ENCODE peak calls at places on chromosomes 5 and 9, in seven cellular contexts. S is posterior cingulate gyrus; F is EL; I is HT1080; U is stimulated activated CD8-positive, alpha-beta memory T cell treated with anti-CD3 and anti-CD28 coated beads, Interleukin-4, amount 100 ng/mL, for 1 hour; M is globus pallidus; L is NCI-H2227 treated with DMSO at 0.1 percent for 48 hours. G is an unnamed sample.
A peak's percentile ranks its signal among the peaks of the same experiment; 100 is the strongest.

GRCh38 chr9:5688109-5688508 is 59.2 kb downstream of the RIC1 start:
- DNase-seq in S (no peak), F (peak; percentile 19), I (peak; percentile 10), U (no peak), M (no peak), L (no peak), G (no peak)

GRCh38 chr9:79184821-79185220 is 386.9 kb upstream of the TLE4 start:
- DNase-seq in S (no peak), F (no peak), I (peak; percentile 7), U (no peak), M (no peak), L (no peak), G (no peak)

GRCh38 chr9:128216781-128217553 is 13.8 kb downstream of the DNM1 start:
- DNase-seq in S (no peak), F (no peak), I (no peak), U (no peak), M (no peak), L (no peak), G (no peak)

GRCh38 chr9:136267261-136268111 is 21.9 kb upstream of the QSOX2 start:
- DNase-seq in S (peak; percentile 76), F (peak; percentile 80), I (peak; percentile 69), U (peak; percentile 77), M (peak; percentile 69), L (no peak), G (peak; percentile 83)

GRCh38 chr9:130124471-130124870 is 47.7 kb upstream of the NCS1 start:
- DNase-seq in S (no peak), F (no peak), I (no peak), U (no peak), M (no peak), L (no peak), G (no peak)

GRCh38 chr5:80695666-80696065 is 40.9 kb upstream of the DHFR start:
- DNase-seq in S (no peak), F (no peak), I (no peak), U (no peak), M (no peak), L (no peak), G (no peak)

GRCh38 chr5:170111088-170111796 is 5.5 kb downstream of the FOXI1 start:
- DNase-seq in S (no peak), F (no peak), I (no peak), U (no peak), M (no peak), L (no peak), G (no peak)

GRCh38 chr9:127942152-127943010 is 4.7 kb upstream of the DPM2 start:
- DNase-seq in S (peak; percentile 55), F (peak; percentile 58), I (peak; percentile 35), U (no peak), M (no peak), L (peak; percentile 30), G (peak; percentile 73)

GRCh38 chr5:27810458-27810857 is 772.1 kb upstream of the CDH9 start:
- DNase-seq in S (no peak), F (no peak), I (peak; percentile 63), U (no peak), M (no peak), L (no peak), G (no peak)

GRCh38 chr5:1204693-1205242 is 3.4 kb downstream of the SLC6A19 start:
- DNase-seq in S (no peak), F (peak; percentile 13), I (peak; percentile 49), U (no peak), M (no peak), L (peak; percentile 81), G (no peak)

GRCh38 chr9:134827559-134827958 is 53.1 kb upstream of the FCN2 start:
- DNase-seq in S (no peak), F (no peak), I (no peak), U (no peak), M (no peak), L (no peak), G (no peak)

GRCh38 chr5:7927466-7928375 is 58.8 kb downstream of the MTRR start:
- DNase-seq in S (peak; percentile 59), F (peak; percentile 67), I (peak; percentile 65), U (no peak), M (peak; percentile 60), L (peak; percentile 40), G (peak; percentile 64)

GRCh38 chr5:98513378-98513777 is 260.1 kb upstream of the RGMB start:
- DNase-seq in S (no peak), F (no peak), I (no peak), U (no peak), M (no peak), L (peak; percentile 14), G (no peak)

GRCh38 chr5:147565524-147565923 is 55.7 kb upstream of the DPYSL3 start:
- DNase-seq in S (no peak), F (peak; percentile 28), I (peak; percentile 85), U (no peak), M (no peak), L (no peak), G (no peak)

GRCh38 chr5:37716405-37716804 is 123.4 kb downstream of the GDNF start:
- DNase-seq in S (no peak), F (no peak), I (no peak), U (no peak), M (no peak), L (no peak), G (no peak)

GRCh38 chr5:170986598-170986997 is 124.8 kb downstream of the RANBP17 start:
- DNase-seq in S (no peak), F (peak; percentile 14), I (no peak), U (no peak), M (no peak), L (peak; percentile 52), G (no peak)

GRCh38 chr5:88761269-88761880 is 121.6 kb downstream of the MEF2C start:
- DNase-seq in S (no peak), F (no peak), I (peak; percentile 4), U (no peak), M (no peak), L (no peak), G (no peak)

GRCh38 chr5:50653946-50654345 is 12.5 kb upstream of the PARP8 start:
- DNase-seq in S (no peak), F (no peak), I (no peak), U (no peak), M (no peak), L (no peak), G (no peak)

GRCh38 chr9:69771775-69772418 is 12.1 kb upstream of the PTAR1 start:
- DNase-seq in S (no peak), F (peak; percentile 45), I (peak; percentile 35), U (no peak), M (no peak), L (no peak), G (no peak)

GRCh38 chr9:110710420-110710819 is 41.8 kb downstream of the MUSK start:
- DNase-seq in S (no peak), F (no peak), I (no peak), U (no peak), M (no peak), L (no peak), G (no peak)

GRCh38 chr5:8363133-8363532 is 494.2 kb downstream of the MTRR start:
- DNase-seq in S (no peak), F (no peak), I (peak; percentile 65), U (no peak), M (no peak), L (no peak), G (no peak)

GRCh38 chr5:21642321-21642720 is 1210.8 kb downstream of the CDH12 start:
- DNase-seq in S (no peak), F (no peak), I (no peak), U (no peak), M (no peak), L (no peak), G (no peak)

GRCh38 chr5:159052282-159053011 is 47.3 kb downstream of the EBF1 start:
- DNase-seq in S (no peak), F (no peak), I (no peak), U (no peak), M (no peak), L (no peak), G (no peak)

GRCh38 chr9:117919594-117919993 is 215.4 kb downstream of the TLR4 start:
- DNase-seq in S (no peak), F (no peak), I (no peak), U (no peak), M (no peak), L (no peak), G (no peak)

GRCh38 chr5:104513194-104513602 is 950.6 kb upstream of the NUDT12 start:
- DNase-seq in S (no peak), F (no peak), I (peak; percentile 85), U (no peak), M (no peak), L (no peak), G (no peak)

G was measured in stomach.